ENCODE peak calls at places on chromosomes 12 and 14, in five cellular contexts. G is H1, B is fibroblast of lung, K is PC-3, H is mesenchymal stem cell. U is an unnamed sample. For H3K27me3, the result is how much of the 10 kb centered on the place peaks cover.

GRCh38 chr12:113861708-113862312 is 104.3 kb downstream of the RBM19 start:
- DNase-seq in G (no peak), B (peak), K (no peak), H (peak), U (no peak)

GRCh38 chr14:29459967-29460366 is 467.7 kb downstream of the PRKD1 start:
- DNase-seq in G (no peak), B (no peak), K (no peak), H (no peak), U (no peak)

GRCh38 chr12:112190626-112191025 is 65.3 kb downstream of the TRAFD1 start:
- DNase-seq in G (no peak), B (no peak), K (peak), H (no peak), U (peak)

GRCh38 chr14:104429291-104429861 is 150.2 kb upstream of the C14orf180 start:
- DNase-seq in G (no peak), B (no peak), K (no peak), H (no peak), U (no peak)

GRCh38 chr12:39383064-39383552 is 59.8 kb downstream of the KIF21A start:
- DNase-seq in G (no peak), B (no peak), K (no peak), H (no peak), U (no peak)

GRCh38 chr12:131057211-131057721 is 103.6 kb downstream of the ADGRD1 start:
- DNase-seq in G (no peak), B (no peak), K (no peak), H (no peak), U (no peak)

GRCh38 chr12:47740536-47741339 is 15.4 kb upstream of the ENDOU start:
- DNase-seq in G (no peak), B (no peak), K (no peak), H (no peak), U (no peak)

GRCh38 chr12:45214739-45215418 is 1.0 kb upstream of the ANO6 start:
- DNase-seq in G (no peak), B (peak), K (no peak), H (peak), U (no peak)

GRCh38 chr14:56172571-56172971 is 54.4 kb downstream of the PELI2 start:
- DNase-seq in G (no peak), B (peak), K (peak), H (peak), U (peak)

GRCh38 chr12:64635356-64635998 is 25.2 kb downstream of the RASSF3 start:
- DNase-seq in G (no peak), B (no peak), K (no peak), H (no peak), U (no peak)

GRCh38 chr12:116266631-116267349 is 10.7 kb downstream of the MED13L start:
- DNase-seq in G (no peak), B (peak), K (no peak), H (no peak), U (peak)

GRCh38 chr12:50926415-50926814 is 25.9 kb upstream of the HIGD1C start:
- DNase-seq in G (no peak), B (no peak), K (no peak), H (no peak), U (no peak)

GRCh38 chr12:75564398-75564797 is 53.0 kb upstream of the KRR1 start:
- DNase-seq in G (no peak), B (peak), K (no peak), H (no peak), U (no peak)

GRCh38 chr12:83468988-83469908 is 782.5 kb downstream of the TMTC2 start:
- DNase-seq in G (no peak), B (peak), K (peak), H (no peak), U (peak)

GRCh38 chr14:95440951-95441350 is 75.5 kb downstream of the SYNE3 start:
- DNase-seq in G (no peak), B (peak), K (no peak), H (peak), U (no peak)

GRCh38 chr12:79935624-79936040 is 735 bp upstream of the PPP1R12A start:
- DNase-seq in G (no peak), B (peak), K (peak), H (no peak), U (peak)

GRCh38 chr14:32430326-32430725 is 101.2 kb downstream of the AKAP6 start:
- DNase-seq in G (no peak), B (peak), K (peak), H (peak), U (peak)

GRCh38 chr14:104598461-104599273 is 5.9 kb downstream of the TMEM179 start:
- DNase-seq in G (no peak), B (no peak), K (no peak), H (no peak), U (no peak)

GRCh38 chr12:113788020-113788856 is 177.9 kb downstream of the RBM19 start:
- DNase-seq in G (no peak), B (peak), K (peak), H (peak), U (no peak)

GRCh38 chr14:101505216-101505970 is 55.9 kb upstream of the DIO3 start:
- DNase-seq in G (no peak), B (no peak), K (no peak), H (no peak), U (no peak)

GRCh38 chr12:130031571-130032189 is 127.9 kb upstream of the TMEM132D start:
- DNase-seq in G (peak), B (no peak), K (peak), H (peak), U (no peak)

GRCh38 chr12:104201238-104202001 is 14.2 kb upstream of the TXNRD1 start:
- DNase-seq in G (no peak), B (peak), K (peak), H (peak), U (peak)

GRCh38 chr12:76238688-76239087 is 109.5 kb downstream of the BBS10 start:
- DNase-seq in G (no peak), B (no peak), K (no peak), H (no peak), U (no peak)

GRCh38 chr12:48197549-48197966 is 5.5 kb downstream of the OR10AD1 start:
- DNase-seq in G (no peak), B (no peak), K (peak), H (no peak), U (peak)

GRCh38 chr14:69699743-69700309 is 67.1 kb upstream of the SRSF5 start:
- DNase-seq in G (no peak), B (no peak), K (no peak), H (no peak), U (no peak)

GRCh38 chr14:85248881-85249635 is 280.9 kb upstream of the FLRT2 start:
- DNase-seq in G (no peak), B (peak), K (peak), H (no peak), U (peak)

DNA sequence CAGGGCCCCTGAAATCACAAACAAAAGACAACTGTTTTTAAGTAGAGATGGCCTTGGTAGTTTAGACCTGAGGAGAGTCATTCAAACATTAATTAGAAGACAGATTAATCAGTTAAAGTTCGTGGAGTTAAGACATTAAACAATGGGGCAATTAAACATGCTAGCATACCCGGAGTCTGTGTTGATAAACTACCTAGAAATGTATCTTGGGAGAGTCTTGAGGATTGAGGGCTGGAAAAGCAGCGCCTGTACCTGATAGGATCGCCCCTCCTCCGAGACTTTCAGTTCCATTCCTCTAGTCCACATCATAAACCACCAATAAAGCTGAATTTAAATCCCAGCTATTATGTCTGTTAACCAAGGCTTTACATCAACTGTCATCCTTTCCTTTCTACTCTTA is 1.0 kb upstream of the KRAS start:
- DNase-seq in G (no peak), B (no peak), K (no peak), H (no peak), U (no peak)
- H3K9ac ChIP-seq in G (peak), B (no peak), K (peak), H (peak), U (no peak)

GRCh38 chr12:105775351-105775750 is 363.4 kb downstream of the NUAK1 start:
- DNase-seq in G (no peak), B (peak), K (peak), H (peak), U (peak)

GRCh38 chr12:105769486-105769885 is 369.3 kb downstream of the NUAK1 start:
- DNase-seq in G (no peak), B (peak), K (no peak), H (peak), U (no peak)

GRCh38 chr12:105773501-105773900 is 365.3 kb downstream of the NUAK1 start:
- DNase-seq in G (no peak), B (peak), K (no peak), H (peak), U (no peak)

DNA sequence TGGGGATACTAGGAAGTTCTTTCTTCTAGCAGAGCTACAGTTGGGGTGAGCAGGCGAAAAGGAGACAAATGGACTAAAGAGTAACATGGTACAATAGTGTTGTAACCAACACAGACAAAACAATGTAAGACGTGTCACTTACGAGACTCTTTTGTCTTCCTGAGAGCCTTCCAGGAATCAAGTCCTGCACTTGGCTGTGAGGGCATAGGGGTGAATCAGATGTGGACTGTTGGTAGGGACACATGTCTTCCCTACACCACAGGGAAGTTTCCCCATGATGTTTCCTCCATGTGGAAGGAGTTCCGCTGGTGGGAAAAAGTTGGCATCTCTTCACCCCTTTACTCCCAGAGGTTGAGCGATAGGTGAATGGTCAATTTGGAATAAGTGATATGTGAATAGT is 364.7 kb downstream of the NUAK1 start:
- DNase-seq in G (no peak), B (no peak), K (no peak), H (no peak), U (no peak)
- H2AFZ ChIP-seq in G (no peak), B (no peak), K (no peak), H (no peak), U (no peak)

GRCh38 chr12:54471793-54472192 is 1.6 kb downstream of the GTSF1 start:
- DNase-seq in G (no peak), B (no peak), K (no peak), H (no peak), U (no peak)
- H3K27me3 ChIP-seq in G (under half), B (under half), K (under half), H (under half), U (under half)

GRCh38 chr14:24409956-24410355 is 11.2 kb downstream of the NYNRIN start:
- DNase-seq in G (no peak), B (no peak), K (no peak), H (no peak), U (no peak)

GRCh38 chr14:24406416-24406815 is 7.6 kb downstream of the NYNRIN start:
- DNase-seq in G (no peak), B (no peak), K (no peak), H (no peak), U (no peak)

GRCh38 chr14:24408764-24409163 is 10.0 kb downstream of the NYNRIN start:
- DNase-seq in G (no peak), B (no peak), K (no peak), H (no peak), U (no peak)

GRCh38 chr14:24409217-24409616 is 10.4 kb downstream of the NYNRIN start:
- DNase-seq in G (no peak), B (no peak), K (no peak), H (no peak), U (no peak)

GRCh38 chr14:24407608-24408325 is 9.0 kb downstream of the NYNRIN start:
- DNase-seq in G (no peak), B (no peak), K (no peak), H (no peak), U (no peak)
- H3K9ac ChIP-seq in G (no peak), B (no peak), K (no peak), H (no peak), U (no peak)

GRCh38 chr14:76922599-76922998 is 96.4 kb downstream of the LRRC74A start:
- DNase-seq in G (no peak), B (peak), K (no peak), H (peak), U (no peak)
- H2AFZ ChIP-seq in G (no peak), B (peak), K (no peak), H (peak), U (no peak)

DNA sequence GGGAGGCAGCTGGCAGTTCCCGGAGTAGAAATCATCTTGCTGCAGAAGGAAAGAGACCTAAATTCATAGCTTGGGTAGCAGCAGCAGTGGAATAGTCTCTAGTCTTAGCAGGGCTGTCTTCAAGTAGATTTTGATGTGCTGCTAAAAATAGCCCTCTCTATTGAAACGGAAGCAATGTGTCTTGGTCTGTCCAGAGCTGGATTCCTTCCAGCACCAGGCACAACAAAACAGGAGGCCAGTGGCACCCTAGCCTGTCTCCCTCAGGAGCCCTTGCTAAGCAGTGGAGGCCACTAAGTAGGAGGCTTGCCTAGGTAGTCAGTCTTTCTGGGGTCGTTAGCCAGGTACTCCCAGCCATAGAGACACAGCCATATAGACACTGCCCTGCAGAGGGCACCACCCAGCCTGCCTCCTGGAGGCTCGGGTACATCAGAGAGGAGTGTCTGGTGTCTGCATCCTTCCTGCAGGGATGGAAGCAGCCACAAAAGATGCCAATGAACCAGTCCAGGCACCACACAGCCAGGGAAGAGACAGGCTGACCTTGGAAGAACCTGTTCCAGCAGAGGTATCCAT is 97.5 kb downstream of the CRACR2A start:
- DNase-seq in G (peak), B (no peak), K (peak), H (peak), U (peak)
- H3K27me3 ChIP-seq in G (under half), B (under half), K (under half), H (under half), U (under half)

DNA sequence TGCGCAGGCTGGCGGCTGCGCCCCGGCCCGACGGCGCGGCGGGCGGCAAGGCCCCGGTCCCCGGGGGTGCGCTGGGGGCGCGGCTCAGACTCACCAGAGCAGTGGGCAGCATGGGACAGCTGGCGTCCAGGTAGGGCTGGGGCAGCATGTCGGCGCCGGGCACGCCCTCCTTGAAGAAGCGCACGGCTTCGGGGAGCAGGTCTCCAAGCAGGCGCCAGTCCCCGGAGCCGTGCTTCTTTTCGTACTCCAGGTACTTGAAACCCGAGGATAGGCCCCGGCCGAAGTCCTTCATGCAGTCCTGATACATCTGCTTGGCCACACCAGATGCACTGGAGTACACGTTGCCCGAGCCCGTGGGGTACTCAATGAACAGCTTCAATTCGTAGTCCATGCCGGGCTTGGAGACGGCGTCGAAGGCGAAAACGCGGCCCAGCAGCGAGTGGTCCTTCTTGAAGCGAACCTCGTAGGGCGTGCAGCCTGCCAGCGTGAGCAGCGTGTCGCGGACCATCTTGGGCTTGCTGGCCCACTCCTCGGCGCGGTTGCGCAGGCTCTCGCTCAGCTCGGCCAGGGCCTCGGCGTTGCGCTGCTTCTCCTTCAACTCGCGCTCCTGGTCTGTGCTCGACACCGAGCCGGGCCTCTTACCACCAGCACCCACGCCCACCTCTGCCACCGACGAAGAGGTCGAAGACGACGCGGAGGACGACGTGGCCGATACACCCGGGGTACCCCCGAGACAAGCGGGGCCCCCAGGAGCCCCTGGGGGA is 2.2 kb downstream of the IRF2BPL start:
- DNase-seq in G (no peak), B (peak), K (peak), H (peak), U (peak)
- H3K9ac ChIP-seq in G (peak), B (peak), K (peak), H (peak), U (peak)

DNA sequence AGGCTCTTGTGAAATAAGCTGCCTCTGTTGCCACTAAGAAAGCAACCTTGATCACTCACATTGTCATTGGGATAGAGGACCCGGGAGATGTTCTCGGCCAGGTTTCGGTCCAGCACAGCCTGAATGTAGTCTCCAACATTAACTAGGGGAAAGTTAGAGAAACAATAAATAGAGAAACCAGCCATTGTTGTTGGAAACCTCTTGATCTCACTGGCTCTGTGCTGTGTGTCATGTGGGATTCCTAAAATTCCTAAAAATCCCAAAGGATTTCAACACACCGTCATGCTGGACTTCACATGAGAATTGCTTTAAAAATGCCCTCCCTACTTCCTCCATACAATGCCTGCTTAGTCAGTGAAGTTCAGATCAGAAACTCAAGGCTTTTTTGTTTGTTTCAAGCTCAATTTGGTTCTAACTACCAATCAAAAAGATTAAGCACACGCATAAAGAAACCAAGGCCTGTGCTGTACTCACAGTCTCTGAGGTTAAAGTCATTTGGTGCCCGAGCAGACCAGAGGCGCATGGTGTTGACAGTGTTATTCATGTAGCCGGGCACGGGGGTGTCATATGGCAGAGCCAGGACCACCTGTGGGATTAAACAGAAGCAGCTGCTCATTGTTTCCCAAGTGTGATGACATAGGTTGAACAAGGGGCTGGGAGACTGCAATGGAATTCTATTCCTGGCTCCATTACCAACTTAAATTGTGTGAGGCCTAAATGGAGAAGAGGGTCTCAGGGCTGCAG is 23.6 kb downstream of the PYGL start:
- DNase-seq in G (no peak), B (peak), K (peak), H (peak), U (no peak)
- H2AFZ ChIP-seq in G (no peak), B (no peak), K (no peak), H (no peak), U (no peak)

GRCh38 chr12:2212537-2212936 is 159.8 kb downstream of the CACNA1C start:
- DNase-seq in G (no peak), B (no peak), K (peak), H (no peak), U (no peak)

GRCh38 chr12:2214411-2214810 is 161.6 kb downstream of the CACNA1C start:
- DNase-seq in G (no peak), B (peak), K (no peak), H (no peak), U (no peak)

GRCh38 chr12:2212971-2213869 is 160.4 kb downstream of the CACNA1C start:
- DNase-seq in G (no peak), B (peak), K (no peak), H (peak), U (no peak)

GRCh38 chr12:2211119-2211518 is 158.3 kb downstream of the CACNA1C start:
- DNase-seq in G (no peak), B (no peak), K (no peak), H (no peak), U (no peak)

DNA sequence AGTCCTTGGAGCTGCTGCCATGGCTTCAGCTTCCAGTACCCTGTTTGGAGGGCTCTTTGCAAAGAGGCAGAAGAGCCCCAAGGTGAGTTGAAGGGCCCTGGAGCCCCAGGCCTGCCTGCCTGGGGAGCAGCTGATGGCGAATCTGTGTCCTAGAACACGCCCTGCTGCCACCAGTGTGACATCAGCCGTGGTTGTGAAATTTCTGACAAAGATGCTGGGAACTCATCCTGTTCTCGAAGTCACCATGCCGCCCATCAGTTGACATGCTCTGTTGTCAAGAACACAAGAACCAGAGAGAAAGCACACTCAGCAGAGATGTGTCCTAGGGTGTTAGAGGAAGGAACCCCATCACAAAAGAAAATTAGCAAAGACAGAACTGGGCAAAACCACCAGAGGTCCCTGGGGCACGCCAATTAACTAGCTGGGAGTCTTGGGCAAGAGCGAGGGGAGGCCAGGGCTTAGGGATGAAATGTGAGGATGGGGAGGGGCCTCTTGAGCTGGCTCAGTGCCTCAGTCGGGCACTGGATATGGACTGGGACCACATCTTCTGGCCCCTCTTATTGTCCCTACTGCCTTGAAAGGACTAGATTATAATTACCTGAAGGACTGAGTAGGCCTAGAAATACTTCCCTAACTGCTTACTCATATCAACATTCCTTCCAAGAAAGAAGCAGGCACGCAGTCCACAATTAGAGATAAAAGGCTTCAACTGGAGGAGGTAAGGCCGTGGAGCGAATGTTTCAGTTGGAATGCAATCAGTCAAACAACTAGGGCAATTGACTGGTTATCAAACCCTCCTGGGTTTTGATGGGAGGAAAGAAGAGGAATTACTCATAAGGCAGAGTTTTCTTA is 163.1 kb downstream of the CACNA1C start:
- DNase-seq in G (no peak), B (peak), K (no peak), H (peak), U (no peak)
- H3K27me3 ChIP-seq in G (under half), B (under half), K (under half), H (under half), U (under half)